ENCODE peak calls at places on chromosomes 4 and X, in nine cellular contexts. One of them, this sample, is unnamed.

GRCh38 chr4:145098675-145099037 is 545 bp downstream of the ABCE1 start:
- DNase-seq in CD4-positive, alpha-beta T cell: peak
- DNase-seq in AG09319: no peak
- DNase-seq in A549: peak
- DNase-seq in activated CD8-positive, alpha-beta T cell treated with anti-CD3 and anti-CD28 coated beads for 36 hours: peak
- DNase-seq in lower leg skin: peak
- DNase-seq in GM12865: peak
- DNase-seq in choroid plexus epithelial cell: peak
- DNase-seq in hepatocyte: peak
- DNase-seq in this sample: peak

GRCh38 chrX:928606-929005 is 283.8 kb downstream of the CRLF2 start:
- DNase-seq in A549: no peak
- DNase-seq in lower leg skin: no peak
- DNase-seq in CD4-positive, alpha-beta T cell: no peak
- DNase-seq in AG09319: no peak
- DNase-seq in activated CD8-positive, alpha-beta T cell treated with anti-CD3 and anti-CD28 coated beads for 36 hours: no peak
- DNase-seq in choroid plexus epithelial cell: no peak
- DNase-seq in GM12865: no peak
- DNase-seq in hepatocyte: no peak
- DNase-seq in this sample: no peak

GRCh38 chrX:56793533-56794320 is 64.7 kb downstream of the NBDY start:
- DNase-seq in AG09319: no peak
- DNase-seq in hepatocyte: no peak
- DNase-seq in CD4-positive, alpha-beta T cell: no peak
- DNase-seq in A549: no peak
- DNase-seq in activated CD8-positive, alpha-beta T cell treated with anti-CD3 and anti-CD28 coated beads for 36 hours: no peak
- DNase-seq in choroid plexus epithelial cell: no peak
- DNase-seq in GM12865: no peak
- DNase-seq in lower leg skin: no peak
- DNase-seq in this sample: no peak

GRCh38 chr4:188439641-188440311 is 300.5 kb downstream of the TRIML1 start:
- DNase-seq in AG09319: no peak
- DNase-seq in choroid plexus epithelial cell: no peak
- DNase-seq in A549: no peak
- DNase-seq in activated CD8-positive, alpha-beta T cell treated with anti-CD3 and anti-CD28 coated beads for 36 hours: no peak
- DNase-seq in GM12865: no peak
- DNase-seq in lower leg skin: no peak
- DNase-seq in hepatocyte: no peak
- DNase-seq in CD4-positive, alpha-beta T cell: no peak
- DNase-seq in this sample: no peak

GRCh38 chr4:32140636-32141035 is 1420.5 kb downstream of the PCDH7 start:
- DNase-seq in A549: no peak
- DNase-seq in CD4-positive, alpha-beta T cell: no peak
- DNase-seq in GM12865: peak
- DNase-seq in choroid plexus epithelial cell: peak
- DNase-seq in lower leg skin: no peak
- DNase-seq in activated CD8-positive, alpha-beta T cell treated with anti-CD3 and anti-CD28 coated beads for 36 hours: no peak
- DNase-seq in AG09319: no peak
- DNase-seq in hepatocyte: peak
- DNase-seq in this sample: no peak

GRCh38 chr4:6695660-6696581 is 2.2 kb downstream of the S100P start:
- DNase-seq in lower leg skin: no peak
- DNase-seq in GM12865: peak
- DNase-seq in choroid plexus epithelial cell: no peak
- DNase-seq in A549: peak
- DNase-seq in CD4-positive, alpha-beta T cell: peak
- DNase-seq in hepatocyte: peak
- DNase-seq in AG09319: no peak
- DNase-seq in activated CD8-positive, alpha-beta T cell treated with anti-CD3 and anti-CD28 coated beads for 36 hours: peak
- DNase-seq in this sample: no peak

GRCh38 chr4:74374561-74375327 is 9.8 kb downstream of the EREG start:
- DNase-seq in activated CD8-positive, alpha-beta T cell treated with anti-CD3 and anti-CD28 coated beads for 36 hours: peak
- DNase-seq in lower leg skin: peak
- DNase-seq in GM12865: no peak
- DNase-seq in choroid plexus epithelial cell: peak
- DNase-seq in A549: peak
- DNase-seq in AG09319: peak
- DNase-seq in CD4-positive, alpha-beta T cell: no peak
- DNase-seq in hepatocyte: no peak
- DNase-seq in this sample: peak

GRCh38 chr4:88969271-88969670 is 87.7 kb downstream of the FAM13A start:
- DNase-seq in hepatocyte: no peak
- DNase-seq in CD4-positive, alpha-beta T cell: no peak
- DNase-seq in AG09319: no peak
- DNase-seq in activated CD8-positive, alpha-beta T cell treated with anti-CD3 and anti-CD28 coated beads for 36 hours: no peak
- DNase-seq in lower leg skin: no peak
- DNase-seq in A549: no peak
- DNase-seq in GM12865: no peak
- DNase-seq in choroid plexus epithelial cell: no peak
- DNase-seq in this sample: no peak

GRCh38 chr4:4542824-4543485 is 1.1 kb upstream of the STX18 start:
- DNase-seq in A549: no peak
- DNase-seq in hepatocyte: no peak
- DNase-seq in choroid plexus epithelial cell: no peak
- DNase-seq in AG09319: no peak
- DNase-seq in lower leg skin: no peak
- DNase-seq in activated CD8-positive, alpha-beta T cell treated with anti-CD3 and anti-CD28 coated beads for 36 hours: no peak
- DNase-seq in CD4-positive, alpha-beta T cell: no peak
- DNase-seq in GM12865: no peak
- DNase-seq in this sample: no peak

GRCh38 chrX:40176979-40177430 is 79.2 kb upstream of the BCOR start:
- DNase-seq in CD4-positive, alpha-beta T cell: no peak
- DNase-seq in GM12865: no peak
- DNase-seq in lower leg skin: no peak
- DNase-seq in choroid plexus epithelial cell: peak
- DNase-seq in hepatocyte: peak
- DNase-seq in A549: no peak
- DNase-seq in activated CD8-positive, alpha-beta T cell treated with anti-CD3 and anti-CD28 coated beads for 36 hours: no peak
- DNase-seq in AG09319: no peak
- DNase-seq in this sample: no peak

GRCh38 chrX:135086197-135086854 is 34.0 kb downstream of the ETDB start:
- DNase-seq in A549: peak
- DNase-seq in activated CD8-positive, alpha-beta T cell treated with anti-CD3 and anti-CD28 coated beads for 36 hours: peak
- DNase-seq in CD4-positive, alpha-beta T cell: no peak
- DNase-seq in GM12865: peak
- DNase-seq in AG09319: peak
- DNase-seq in lower leg skin: peak
- DNase-seq in hepatocyte: peak
- DNase-seq in choroid plexus epithelial cell: peak
- DNase-seq in this sample: no peak
- TF ChIP-seq CTCF in A549: peak
- TF ChIP-seq CTCF in activated CD8-positive, alpha-beta T cell treated with anti-CD3 and anti-CD28 coated beads for 36 hours: peak
- TF ChIP-seq CTCF in CD4-positive, alpha-beta T cell: peak
- TF ChIP-seq CTCF in GM12865: peak
- TF ChIP-seq CTCF in AG09319: peak
- TF ChIP-seq CTCF in lower leg skin: no peak
- TF ChIP-seq CTCF in hepatocyte: peak
- TF ChIP-seq CTCF in choroid plexus epithelial cell: peak
- TF ChIP-seq CTCF in this sample: peak

GRCh38 chr4:150591904-150592303 is 10.0 kb downstream of the MAB21L2 start:
- DNase-seq in choroid plexus epithelial cell: no peak
- DNase-seq in hepatocyte: no peak
- DNase-seq in AG09319: no peak
- DNase-seq in CD4-positive, alpha-beta T cell: no peak
- DNase-seq in activated CD8-positive, alpha-beta T cell treated with anti-CD3 and anti-CD28 coated beads for 36 hours: no peak
- DNase-seq in GM12865: no peak
- DNase-seq in lower leg skin: no peak
- DNase-seq in A549: no peak
- DNase-seq in this sample: no peak

GRCh38 chr4:150589174-150589573 is 7.2 kb downstream of the MAB21L2 start:
- DNase-seq in hepatocyte: no peak
- DNase-seq in A549: no peak
- DNase-seq in activated CD8-positive, alpha-beta T cell treated with anti-CD3 and anti-CD28 coated beads for 36 hours: no peak
- DNase-seq in lower leg skin: no peak
- DNase-seq in CD4-positive, alpha-beta T cell: no peak
- DNase-seq in AG09319: no peak
- DNase-seq in GM12865: no peak
- DNase-seq in choroid plexus epithelial cell: no peak
- DNase-seq in this sample: no peak

GRCh38 chr4:150588341-150588740 is 6.4 kb downstream of the MAB21L2 start:
- DNase-seq in CD4-positive, alpha-beta T cell: no peak
- DNase-seq in hepatocyte: no peak
- DNase-seq in lower leg skin: no peak
- DNase-seq in activated CD8-positive, alpha-beta T cell treated with anti-CD3 and anti-CD28 coated beads for 36 hours: no peak
- DNase-seq in choroid plexus epithelial cell: no peak
- DNase-seq in AG09319: no peak
- DNase-seq in GM12865: no peak
- DNase-seq in A549: no peak
- DNase-seq in this sample: no peak

GRCh38 chr4:150593996-150594395 is 12.0 kb downstream of the MAB21L2 start:
- DNase-seq in hepatocyte: no peak
- DNase-seq in AG09319: peak
- DNase-seq in lower leg skin: no peak
- DNase-seq in A549: no peak
- DNase-seq in activated CD8-positive, alpha-beta T cell treated with anti-CD3 and anti-CD28 coated beads for 36 hours: no peak
- DNase-seq in choroid plexus epithelial cell: peak
- DNase-seq in CD4-positive, alpha-beta T cell: no peak
- DNase-seq in GM12865: no peak
- DNase-seq in this sample: no peak

DNA sequence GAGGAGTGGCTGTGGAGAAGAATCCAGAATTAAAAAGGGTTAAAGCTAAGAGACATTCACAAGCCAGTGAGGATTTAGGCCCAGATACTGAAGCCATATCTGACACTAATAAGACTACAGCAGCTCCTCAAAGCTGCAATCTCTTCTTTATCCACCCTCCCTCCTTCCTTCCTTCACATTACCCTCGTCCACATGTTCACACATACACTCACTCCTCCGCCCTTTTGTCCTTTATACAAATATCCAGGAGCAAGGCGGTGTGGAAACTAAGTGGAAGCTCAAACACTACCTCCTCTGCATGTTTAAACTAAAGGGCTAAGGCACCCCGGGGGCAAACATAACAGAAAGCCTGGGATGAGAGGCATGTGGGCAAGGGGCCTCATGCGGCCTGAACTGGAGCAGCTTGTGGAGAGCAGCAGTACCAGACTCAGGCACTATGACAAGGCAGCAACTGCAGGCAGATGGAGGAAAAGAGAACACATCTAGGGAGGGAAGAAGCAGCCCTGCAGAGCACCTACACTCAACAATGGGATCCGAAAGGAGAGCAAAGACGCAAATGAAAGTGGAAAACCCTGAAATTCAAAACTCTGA is 9.4 kb downstream of the MAB21L2 start:
- DNase-seq in activated CD8-positive, alpha-beta T cell treated with anti-CD3 and anti-CD28 coated beads for 36 hours: no peak
- DNase-seq in CD4-positive, alpha-beta T cell: no peak
- DNase-seq in GM12865: no peak
- DNase-seq in lower leg skin: no peak
- DNase-seq in AG09319: no peak
- DNase-seq in A549: no peak
- DNase-seq in hepatocyte: peak
- DNase-seq in choroid plexus epithelial cell: peak
- DNase-seq in this sample: no peak
- TF ChIP-seq CTCF in activated CD8-positive, alpha-beta T cell treated with anti-CD3 and anti-CD28 coated beads for 36 hours: no peak
- TF ChIP-seq CTCF in CD4-positive, alpha-beta T cell: no peak
- TF ChIP-seq CTCF in GM12865: no peak
- TF ChIP-seq CTCF in lower leg skin: no peak
- TF ChIP-seq CTCF in AG09319: no peak
- TF ChIP-seq CTCF in A549: no peak
- TF ChIP-seq CTCF in hepatocyte: no peak
- TF ChIP-seq CTCF in choroid plexus epithelial cell: no peak
- TF ChIP-seq CTCF in this sample: no peak

DNA sequence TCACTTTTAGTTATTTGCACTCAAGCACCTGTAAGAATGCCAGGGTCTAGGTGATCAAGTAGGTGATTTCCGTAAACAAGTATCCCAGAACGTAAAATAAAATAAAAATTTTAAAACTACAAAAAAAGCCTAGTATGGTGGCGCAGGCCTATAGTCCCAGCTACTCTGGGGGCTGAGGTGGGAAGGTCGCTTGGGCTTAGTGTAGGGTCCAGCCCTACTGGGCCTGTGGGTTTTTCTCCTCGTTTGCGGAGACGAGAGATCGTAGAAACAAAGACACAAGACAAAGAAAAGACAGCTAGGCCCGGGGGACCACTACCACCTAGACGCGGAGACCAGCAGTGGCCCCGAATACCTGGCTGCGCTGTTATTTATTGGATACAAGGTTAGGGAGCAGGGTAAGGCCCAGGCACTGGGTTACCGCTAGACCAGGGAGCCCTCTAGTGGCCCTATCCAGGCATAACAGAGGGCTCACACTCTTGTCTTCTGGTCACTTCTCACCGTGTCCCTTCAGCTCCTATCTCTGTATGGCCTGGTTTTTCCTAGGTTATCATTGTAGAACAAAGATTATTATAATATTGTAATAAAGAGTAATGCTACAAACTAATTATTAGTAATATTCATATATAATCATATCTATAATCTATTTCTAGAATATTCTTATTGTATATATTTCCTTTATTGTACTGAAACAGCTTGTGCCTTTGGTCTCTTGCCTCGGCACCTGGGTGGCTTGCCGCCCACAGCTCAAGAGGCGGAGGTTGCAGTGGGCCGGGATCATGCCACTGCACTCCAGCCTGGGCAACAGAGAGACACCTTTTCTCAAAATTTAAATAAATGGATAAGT is 38.4 kb downstream of the SAGE1 start:
- DNase-seq in A549: no peak
- DNase-seq in choroid plexus epithelial cell: peak
- DNase-seq in hepatocyte: peak
- DNase-seq in CD4-positive, alpha-beta T cell: peak
- DNase-seq in activated CD8-positive, alpha-beta T cell treated with anti-CD3 and anti-CD28 coated beads for 36 hours: peak
- DNase-seq in GM12865: peak
- DNase-seq in AG09319: peak
- DNase-seq in lower leg skin: no peak
- DNase-seq in this sample: peak
- TF ChIP-seq CTCF in A549: peak
- TF ChIP-seq CTCF in choroid plexus epithelial cell: peak
- TF ChIP-seq CTCF in hepatocyte: peak
- TF ChIP-seq CTCF in CD4-positive, alpha-beta T cell: peak
- TF ChIP-seq CTCF in activated CD8-positive, alpha-beta T cell treated with anti-CD3 and anti-CD28 coated beads for 36 hours: peak
- TF ChIP-seq CTCF in GM12865: peak
- TF ChIP-seq CTCF in AG09319: peak
- TF ChIP-seq CTCF in lower leg skin: no peak
- TF ChIP-seq CTCF in this sample: peak

DNA sequence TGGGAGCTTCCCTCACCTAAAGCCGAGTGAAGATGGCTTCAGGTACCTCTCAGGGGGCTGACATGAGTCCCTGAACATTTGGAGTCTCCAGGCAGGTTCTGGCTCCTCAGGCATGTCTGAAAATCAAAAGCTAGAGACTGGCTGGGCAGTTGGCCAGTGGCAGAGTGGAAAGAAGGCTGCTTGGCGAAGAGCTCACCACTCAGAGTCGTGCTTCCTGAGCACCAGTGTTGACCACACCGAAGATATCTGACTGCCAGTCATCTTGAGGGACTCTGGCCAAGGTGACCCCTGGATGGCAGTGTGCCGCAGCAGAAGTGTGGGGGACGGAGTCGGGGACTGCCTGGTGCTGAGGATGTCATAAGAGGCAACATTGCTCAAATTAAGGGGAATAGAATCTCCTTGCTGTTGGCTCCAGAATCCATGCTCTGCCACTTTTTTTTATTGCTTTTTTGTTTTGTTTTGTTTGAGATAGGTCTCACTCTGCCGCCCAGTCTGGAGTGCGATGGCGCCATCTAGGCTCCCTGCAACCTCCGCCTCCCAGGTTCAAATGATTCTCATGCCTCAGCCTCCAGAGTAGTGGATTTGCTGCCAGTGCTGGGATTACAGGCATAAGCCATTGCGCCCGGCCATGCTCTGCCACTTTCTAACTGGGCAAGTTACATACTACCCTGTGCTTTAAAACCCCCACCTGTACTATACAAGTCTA is 172.5 kb upstream of the GATB start:
- DNase-seq in A549: no peak
- DNase-seq in hepatocyte: no peak
- DNase-seq in choroid plexus epithelial cell: no peak
- DNase-seq in GM12865: no peak
- DNase-seq in AG09319: no peak
- DNase-seq in activated CD8-positive, alpha-beta T cell treated with anti-CD3 and anti-CD28 coated beads for 36 hours: no peak
- DNase-seq in CD4-positive, alpha-beta T cell: no peak
- DNase-seq in lower leg skin: no peak
- DNase-seq in this sample: no peak
- TF ChIP-seq CTCF in A549: no peak
- TF ChIP-seq CTCF in hepatocyte: no peak
- TF ChIP-seq CTCF in choroid plexus epithelial cell: no peak
- TF ChIP-seq CTCF in GM12865: no peak
- TF ChIP-seq CTCF in AG09319: no peak
- TF ChIP-seq CTCF in activated CD8-positive, alpha-beta T cell treated with anti-CD3 and anti-CD28 coated beads for 36 hours: no peak
- TF ChIP-seq CTCF in CD4-positive, alpha-beta T cell: no peak
- TF ChIP-seq CTCF in lower leg skin: no peak
- TF ChIP-seq CTCF in this sample: no peak